ENCODE peak calls at places on chromosomes 11 and 22, in eight cellular contexts. One of them, this sample, is unnamed.
A peak's percentile ranks its signal among the peaks of the same experiment; 100 is the strongest.

GRCh38 chr11:36352919-36353318 is 56.8 kb downstream of the PRR5L start:
- DNase-seq in mesothelial cell of epicardium: no peak
- DNase-seq in MM.1S: no peak
- DNase-seq in amniotic stem cell: no peak
- DNase-seq in OCI-LY7: no peak
- DNase-seq in NCI-H524: no peak
- DNase-seq in frontal cortex: no peak
- DNase-seq in activated effector memory CD4-positive, alpha-beta T cell treated with anti-CD3 and anti-CD28 coated beads, Interleukin-2, amount 50 U/mL, for 16 hours: peak; percentile 78
- DNase-seq in this sample: no peak

GRCh38 chr22:46905415-46905814 is 143.0 kb downstream of the TBC1D22A start:
- DNase-seq in mesothelial cell of epicardium: no peak
- DNase-seq in MM.1S: no peak
- DNase-seq in amniotic stem cell: no peak
- DNase-seq in OCI-LY7: no peak
- DNase-seq in NCI-H524: no peak
- DNase-seq in frontal cortex: no peak
- DNase-seq in activated effector memory CD4-positive, alpha-beta T cell treated with anti-CD3 and anti-CD28 coated beads, Interleukin-2, amount 50 U/mL, for 16 hours: no peak
- DNase-seq in this sample: no peak

GRCh38 chr11:74783241-74783871 is 34.7 kb downstream of the RNF169 start:
- DNase-seq in mesothelial cell of epicardium: no peak
- DNase-seq in MM.1S: peak; percentile 50
- DNase-seq in amniotic stem cell: peak; percentile 24
- DNase-seq in OCI-LY7: peak; percentile 60
- DNase-seq in NCI-H524: no peak
- DNase-seq in frontal cortex: no peak
- DNase-seq in activated effector memory CD4-positive, alpha-beta T cell treated with anti-CD3 and anti-CD28 coated beads, Interleukin-2, amount 50 U/mL, for 16 hours: no peak
- DNase-seq in this sample: no peak

GRCh38 chr22:48523761-48524160 is 1303.9 kb downstream of the BRD1 start:
- DNase-seq in mesothelial cell of epicardium: no peak
- DNase-seq in MM.1S: no peak
- DNase-seq in amniotic stem cell: no peak
- DNase-seq in OCI-LY7: no peak
- DNase-seq in NCI-H524: no peak
- DNase-seq in frontal cortex: no peak
- DNase-seq in activated effector memory CD4-positive, alpha-beta T cell treated with anti-CD3 and anti-CD28 coated beads, Interleukin-2, amount 50 U/mL, for 16 hours: no peak
- DNase-seq in this sample: no peak

GRCh38 chr11:104609297-104609696 is 289.0 kb downstream of the CASP12 start:
- DNase-seq in mesothelial cell of epicardium: no peak
- DNase-seq in MM.1S: peak; percentile 69
- DNase-seq in amniotic stem cell: no peak
- DNase-seq in OCI-LY7: peak; percentile 41
- DNase-seq in NCI-H524: peak; percentile 56
- DNase-seq in frontal cortex: peak; percentile 17
- DNase-seq in activated effector memory CD4-positive, alpha-beta T cell treated with anti-CD3 and anti-CD28 coated beads, Interleukin-2, amount 50 U/mL, for 16 hours: peak; percentile 70
- DNase-seq in this sample: peak; percentile 85

GRCh38 chr11:76684470-76684869 is 13.9 kb upstream of the LRRC32 start:
- DNase-seq in mesothelial cell of epicardium: no peak
- DNase-seq in MM.1S: no peak
- DNase-seq in amniotic stem cell: no peak
- DNase-seq in OCI-LY7: no peak
- DNase-seq in NCI-H524: no peak
- DNase-seq in frontal cortex: no peak
- DNase-seq in activated effector memory CD4-positive, alpha-beta T cell treated with anti-CD3 and anti-CD28 coated beads, Interleukin-2, amount 50 U/mL, for 16 hours: no peak
- DNase-seq in this sample: no peak

GRCh38 chr22:32339190-32340012 is 18.3 kb upstream of the RFPL3 start:
- DNase-seq in mesothelial cell of epicardium: no peak
- DNase-seq in MM.1S: no peak
- DNase-seq in amniotic stem cell: no peak
- DNase-seq in OCI-LY7: no peak
- DNase-seq in NCI-H524: no peak
- DNase-seq in frontal cortex: no peak
- DNase-seq in activated effector memory CD4-positive, alpha-beta T cell treated with anti-CD3 and anti-CD28 coated beads, Interleukin-2, amount 50 U/mL, for 16 hours: no peak
- DNase-seq in this sample: no peak

GRCh38 chr22:43185860-43186261 is 1.1 kb downstream of the TTLL12 start:
- DNase-seq in mesothelial cell of epicardium: no peak
- DNase-seq in MM.1S: peak; percentile 29
- DNase-seq in amniotic stem cell: no peak
- DNase-seq in OCI-LY7: peak; percentile 19
- DNase-seq in NCI-H524: peak; percentile 77
- DNase-seq in frontal cortex: no peak
- DNase-seq in activated effector memory CD4-positive, alpha-beta T cell treated with anti-CD3 and anti-CD28 coated beads, Interleukin-2, amount 50 U/mL, for 16 hours: no peak
- DNase-seq in this sample: peak; percentile 62

GRCh38 chr11:47278058-47278457 is 8.1 kb downstream of the MADD start:
- DNase-seq in mesothelial cell of epicardium: no peak
- DNase-seq in MM.1S: no peak
- DNase-seq in amniotic stem cell: no peak
- DNase-seq in OCI-LY7: no peak
- DNase-seq in NCI-H524: no peak
- DNase-seq in frontal cortex: no peak
- DNase-seq in activated effector memory CD4-positive, alpha-beta T cell treated with anti-CD3 and anti-CD28 coated beads, Interleukin-2, amount 50 U/mL, for 16 hours: no peak
- DNase-seq in this sample: no peak

GRCh38 chr22:29825578-29825977 is 12.5 kb downstream of the ASCC2 start:
- DNase-seq in mesothelial cell of epicardium: no peak
- DNase-seq in MM.1S: no peak
- DNase-seq in amniotic stem cell: no peak
- DNase-seq in OCI-LY7: no peak
- DNase-seq in NCI-H524: no peak
- DNase-seq in frontal cortex: no peak
- DNase-seq in activated effector memory CD4-positive, alpha-beta T cell treated with anti-CD3 and anti-CD28 coated beads, Interleukin-2, amount 50 U/mL, for 16 hours: no peak
- DNase-seq in this sample: no peak

GRCh38 chr11:40215605-40216004 is 1243.8 kb downstream of the LRRC4C start:
- DNase-seq in mesothelial cell of epicardium: no peak
- DNase-seq in MM.1S: no peak
- DNase-seq in amniotic stem cell: no peak
- DNase-seq in OCI-LY7: no peak
- DNase-seq in NCI-H524: no peak
- DNase-seq in frontal cortex: peak; percentile 2
- DNase-seq in activated effector memory CD4-positive, alpha-beta T cell treated with anti-CD3 and anti-CD28 coated beads, Interleukin-2, amount 50 U/mL, for 16 hours: no peak
- DNase-seq in this sample: peak; percentile 89

GRCh38 chr11:64034411-64034811 is 1.3 kb upstream of the FLRT1 start:
- DNase-seq in mesothelial cell of epicardium: no peak
- DNase-seq in MM.1S: no peak
- DNase-seq in amniotic stem cell: no peak
- DNase-seq in OCI-LY7: no peak
- DNase-seq in NCI-H524: no peak
- DNase-seq in frontal cortex: no peak
- DNase-seq in activated effector memory CD4-positive, alpha-beta T cell treated with anti-CD3 and anti-CD28 coated beads, Interleukin-2, amount 50 U/mL, for 16 hours: no peak
- DNase-seq in this sample: no peak

GRCh38 chr22:46675479-46675878 is 55.3 kb downstream of the GRAMD4 start:
- DNase-seq in mesothelial cell of epicardium: no peak
- DNase-seq in MM.1S: no peak
- DNase-seq in amniotic stem cell: no peak
- DNase-seq in OCI-LY7: no peak
- DNase-seq in NCI-H524: no peak
- DNase-seq in frontal cortex: no peak
- DNase-seq in activated effector memory CD4-positive, alpha-beta T cell treated with anti-CD3 and anti-CD28 coated beads, Interleukin-2, amount 50 U/mL, for 16 hours: no peak
- DNase-seq in this sample: no peak

GRCh38 chr11:47409440-47410403 is 1.3 kb downstream of the SLC39A13 start:
- DNase-seq in mesothelial cell of epicardium: no peak
- DNase-seq in MM.1S: no peak
- DNase-seq in amniotic stem cell: no peak
- DNase-seq in OCI-LY7: no peak
- DNase-seq in NCI-H524: no peak
- DNase-seq in frontal cortex: no peak
- DNase-seq in activated effector memory CD4-positive, alpha-beta T cell treated with anti-CD3 and anti-CD28 coated beads, Interleukin-2, amount 50 U/mL, for 16 hours: no peak
- DNase-seq in this sample: no peak

GRCh38 chr11:122746050-122746478 is 90.5 kb downstream of the UBASH3B start:
- DNase-seq in mesothelial cell of epicardium: no peak
- DNase-seq in MM.1S: peak; percentile 85
- DNase-seq in amniotic stem cell: no peak
- DNase-seq in OCI-LY7: peak; percentile 47
- DNase-seq in NCI-H524: no peak
- DNase-seq in frontal cortex: no peak
- DNase-seq in activated effector memory CD4-positive, alpha-beta T cell treated with anti-CD3 and anti-CD28 coated beads, Interleukin-2, amount 50 U/mL, for 16 hours: peak; percentile 82
- DNase-seq in this sample: no peak

GRCh38 chr11:114058026-114058706 is 1.3 kb upstream of the ZBTB16 start:
- DNase-seq in mesothelial cell of epicardium: no peak
- DNase-seq in MM.1S: no peak
- DNase-seq in amniotic stem cell: no peak
- DNase-seq in OCI-LY7: no peak
- DNase-seq in NCI-H524: no peak
- DNase-seq in frontal cortex: no peak
- DNase-seq in activated effector memory CD4-positive, alpha-beta T cell treated with anti-CD3 and anti-CD28 coated beads, Interleukin-2, amount 50 U/mL, for 16 hours: no peak
- DNase-seq in this sample: no peak

GRCh38 chr11:45860764-45861510 is 13.7 kb downstream of the CRY2 start:
- DNase-seq in mesothelial cell of epicardium: no peak
- DNase-seq in MM.1S: no peak
- DNase-seq in amniotic stem cell: no peak
- DNase-seq in OCI-LY7: no peak
- DNase-seq in NCI-H524: no peak
- DNase-seq in frontal cortex: no peak
- DNase-seq in activated effector memory CD4-positive, alpha-beta T cell treated with anti-CD3 and anti-CD28 coated beads, Interleukin-2, amount 50 U/mL, for 16 hours: no peak
- DNase-seq in this sample: no peak

This sample was measured in A673.